ENCODE peak calls at places on chromosome 16, in nine cellular contexts. Q, M, K, L, U, B, X, W and H are unnamed samples.

GRCh38 chr16:1696863-1697262 is 9.1 kb upstream of the MAPK8IP3 start:
- DNase-seq in Q (peak; percentile 83), M (no peak), K (no peak), L (peak; percentile 73), U (no peak), B (no peak), X (no peak), W (no peak), H (no peak)

GRCh38 chr16:715448-716249 is 731 bp downstream of the METRN start:
- DNase-seq in Q (no peak), M (no peak), K (peak; percentile 83), L (no peak), U (no peak), B (no peak), X (peak; percentile 79), W (no peak), H (no peak)

GRCh38 chr16:87202346-87202745 is 114.8 kb downstream of the C16orf95 start:
- DNase-seq in Q (no peak), M (no peak), K (no peak), L (no peak), U (no peak), B (no peak), X (no peak), W (no peak), H (no peak)

GRCh38 chr16:3085868-3086595 is 13.1 kb downstream of the ZSCAN10 start:
- DNase-seq in Q (no peak), M (no peak), K (no peak), L (no peak), U (no peak), B (no peak), X (no peak), W (no peak), H (no peak)

GRCh38 chr16:49588729-49589384 is 215.3 kb downstream of the C16orf78 start:
- DNase-seq in Q (no peak), M (no peak), K (no peak), L (no peak), U (no peak), B (no peak), X (peak; percentile 52), W (no peak), H (no peak)

GRCh38 chr16:2854700-2855309 is 3.2 kb downstream of the PRSS22 start:
- DNase-seq in Q (peak; percentile 51), M (no peak), K (no peak), L (no peak), U (no peak), B (no peak), X (peak; percentile 67), W (no peak), H (no peak)

GRCh38 chr16:86529160-86529559 is 18.8 kb downstream of the FOXF1 start:
- DNase-seq in Q (no peak), M (peak; percentile 81), K (no peak), L (no peak), U (no peak), B (no peak), X (no peak), W (no peak), H (no peak)

GRCh38 chr16:15827299-15827698 is 29.5 kb downstream of the MYH11 start:
- DNase-seq in Q (no peak), M (no peak), K (no peak), L (no peak), U (no peak), B (no peak), X (no peak), W (no peak), H (no peak)

GRCh38 chr16:71401988-71402387 is 39.9 kb downstream of the TLE7 start:
- DNase-seq in Q (no peak), M (no peak), K (peak; percentile 9), L (no peak), U (no peak), B (no peak), X (no peak), W (no peak), H (no peak)

GRCh38 chr16:67207116-67207856 is 8.4 kb downstream of the ELMO3 start:
- DNase-seq in Q (no peak), M (no peak), K (peak; percentile 22), L (no peak), U (peak; percentile 39), B (no peak), X (no peak), W (no peak), H (no peak)

GRCh38 chr16:13378151-13378550 is 476.8 kb downstream of the SHISA9 start:
- DNase-seq in Q (no peak), M (no peak), K (no peak), L (peak; percentile 50), U (no peak), B (no peak), X (no peak), W (no peak), H (no peak)

GRCh38 chr16:16143038-16143763 is 80.1 kb downstream of the ABCC6 start:
- DNase-seq in Q (peak; percentile 14), M (no peak), K (peak; percentile 37), L (no peak), U (no peak), B (no peak), X (peak; percentile 84), W (no peak), H (no peak)

GRCh38 chr16:27169511-27170071 is 33.7 kb upstream of the KDM8 start:
- DNase-seq in Q (peak; percentile 82), M (no peak), K (peak; percentile 29), L (peak; percentile 76), U (no peak), B (no peak), X (peak; percentile 56), W (no peak), H (no peak)

GRCh38 chr16:58863042-58863441 is 128.9 kb upstream of the GOT2 start:
- DNase-seq in Q (no peak), M (no peak), K (no peak), L (no peak), U (no peak), B (no peak), X (peak; percentile 58), W (no peak), H (no peak)

GRCh38 chr16:67685388-67686112 is 18.9 kb downstream of the C16orf86 start:
- DNase-seq in Q (no peak), M (no peak), K (no peak), L (no peak), U (no peak), B (no peak), X (no peak), W (no peak), H (no peak)

GRCh38 chr16:82867425-82867824 is 240.7 kb downstream of the CDH13 start:
- DNase-seq in Q (no peak), M (peak; percentile 15), K (no peak), L (peak; percentile 23), U (no peak), B (no peak), X (no peak), W (no peak), H (no peak)

GRCh38 chr16:50841081-50841886 is 99.4 kb downstream of the CYLD start:
- DNase-seq in Q (no peak), M (peak; percentile 45), K (peak; percentile 13), L (no peak), U (no peak), B (no peak), X (peak; percentile 75), W (no peak), H (peak; percentile 42)

GRCh38 chr16:85381738-85382592 is 231.2 kb upstream of the GSE1 start:
- DNase-seq in Q (no peak), M (no peak), K (no peak), L (no peak), U (peak; percentile 25), B (no peak), X (no peak), W (no peak), H (peak; percentile 83)
- H3K27ac ChIP-seq in Q (no peak overlapping the region), M (peak overlapping the region; percentile 77), K (peak overlapping the region; percentile 1), L (no peak overlapping the region), U (no peak overlapping the region), B (no peak overlapping the region), X (peak overlapping the region; percentile 70), W (no peak overlapping the region), H (peak overlapping the region; percentile 39)

DNA sequence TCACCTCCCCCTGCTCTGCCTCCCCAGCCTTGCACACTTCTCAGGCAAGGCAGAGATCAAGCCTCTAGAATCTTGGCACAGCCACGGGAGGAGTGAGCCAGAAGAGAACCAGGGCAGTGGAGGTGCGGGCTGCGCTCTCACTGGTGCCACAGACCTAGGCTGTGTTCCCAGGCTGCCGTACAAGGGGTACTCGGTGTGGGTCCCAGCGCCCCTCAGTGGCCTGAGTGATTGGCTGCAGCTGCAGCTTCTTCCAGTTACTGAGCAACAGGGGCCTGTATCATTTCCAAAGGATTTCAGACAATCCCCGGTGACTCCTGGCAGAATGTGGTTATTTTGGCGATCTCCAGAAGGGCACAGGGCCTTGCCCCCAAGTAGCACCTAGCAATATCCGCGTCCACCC is 1852.1 kb downstream of the TP53TG3F start:
- DNase-seq in Q (no peak), M (no peak), K (no peak), L (no peak), U (no peak), B (no peak), X (no peak), W (no peak), H (no peak)
- H3K9me3 ChIP-seq in Q (no peaks in the 10 kb centered on the region), M (no peaks in the 10 kb centered on the region), K (peaks cover 8% of the 10 kb centered on the region), L (no peaks in the 10 kb centered on the region), U (no peaks in the 10 kb centered on the region), B (no peaks in the 10 kb centered on the region), X (peaks cover 90% of the 10 kb centered on the region), W (no peaks in the 10 kb centered on the region), H (no peaks in the 10 kb centered on the region)

DNA sequence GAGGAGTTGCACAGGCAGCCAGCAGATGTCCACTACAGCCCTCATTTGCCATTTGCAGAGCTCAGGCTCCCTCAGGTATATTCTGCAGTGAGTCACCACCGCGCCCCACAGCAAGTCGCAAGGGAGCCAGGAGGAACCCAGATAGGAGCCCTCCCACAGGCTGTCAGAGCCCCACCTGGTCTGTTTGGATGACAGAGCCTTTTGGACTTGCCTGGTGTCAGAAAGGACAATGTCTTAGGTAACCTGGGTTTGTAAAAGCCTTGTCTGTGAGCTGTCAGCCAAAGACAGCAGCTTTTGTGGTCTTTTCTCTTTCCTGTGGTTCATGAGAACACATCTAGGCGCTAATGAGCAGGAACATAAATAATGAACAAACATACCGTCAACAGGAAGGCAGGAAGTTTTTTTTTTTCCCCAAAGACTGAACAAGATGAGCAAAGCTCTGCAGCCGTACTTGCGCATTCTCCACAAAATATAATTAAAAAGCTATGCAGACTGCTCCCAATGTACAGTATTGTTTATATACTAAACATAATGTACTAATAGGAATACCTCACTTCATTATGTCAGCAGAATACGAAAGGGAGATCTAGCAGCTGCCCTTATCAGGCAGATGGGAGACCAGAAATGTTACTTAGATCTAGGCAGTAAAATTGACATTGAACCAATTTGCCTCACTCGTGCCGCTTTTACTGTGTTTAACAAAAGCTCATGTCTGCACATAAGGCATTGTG is 71.0 kb downstream of the GNAO1 start:
- DNase-seq in Q (peak; percentile 5), M (peak; percentile 18), K (no peak), L (peak; percentile 46), U (no peak), B (no peak), X (no peak), W (no peak), H (no peak)
- TF ChIP-seq CTCF in Q (no peak), M (no peak), K (no peak), L (no peak), U (no peak), B (no peak), X (no peak), W (no peak), H (no peak)

DNA sequence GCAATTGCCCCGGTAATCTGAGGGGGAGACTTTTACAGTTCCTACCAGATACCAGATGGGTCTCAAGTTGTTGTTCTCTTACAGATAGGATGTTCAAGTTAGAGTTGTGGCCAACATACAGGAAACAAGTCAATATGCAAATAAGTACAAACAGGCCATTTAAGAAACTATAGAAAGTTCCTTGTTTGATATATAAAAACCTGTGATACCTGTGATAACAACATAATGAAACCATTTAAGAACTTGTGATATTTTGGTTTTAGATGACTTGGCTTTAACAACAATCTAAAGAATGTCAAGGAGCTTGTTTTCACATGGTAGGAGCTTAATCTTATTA is 16.8 kb downstream of the CDR2 start:
- DNase-seq in Q (no peak), M (no peak), K (no peak), L (no peak), U (no peak), B (no peak), X (no peak), W (no peak), H (no peak)
- H3K27ac ChIP-seq in Q (no peak overlapping the region), M (no peak overlapping the region), K (no peak overlapping the region), L (no peak overlapping the region), U (no peak overlapping the region), B (no peak overlapping the region), X (no peak overlapping the region), W (no peak overlapping the region), H (no peak overlapping the region)